ENCODE peak calls at places on chromosomes 7 and 10, in six cellular contexts. Z, W, C, E, N and K are unnamed samples.

GRCh38 chr10:13382759-13383753 is 35.0 kb upstream of the SEPHS1 start:
- DNase-seq in Z (peak; percentile 52), W (no peak), C (no peak), E (no peak), N (no peak), K (no peak)

GRCh38 chr7:76262683-76263402 is 39.6 kb upstream of the HSPB1 start:
- DNase-seq in Z (peak; percentile 69), W (no peak), C (peak; percentile 43), E (no peak), N (peak; percentile 85), K (peak; percentile 65)

GRCh38 chr10:87619705-87620104 is 40.0 kb upstream of the PAPSS2 start:
- DNase-seq in Z (peak; percentile 11), W (no peak), C (peak; percentile 34), E (no peak), N (no peak), K (no peak)

GRCh38 chr7:15399446-15399845 is 162.4 kb downstream of the AGMO start:
- DNase-seq in Z (no peak), W (no peak), C (no peak), E (no peak), N (no peak), K (no peak)

GRCh38 chr7:21911341-21911875 is 34.3 kb downstream of the CDCA7L start:
- DNase-seq in Z (no peak), W (no peak), C (peak; percentile 22), E (no peak), N (peak; percentile 97), K (no peak)

GRCh38 chr10:100338434-100339036 is 8.5 kb upstream of the SCD start:
- DNase-seq in Z (peak; percentile 63), W (peak; percentile 50), C (peak; percentile 60), E (peak; percentile 71), N (peak; percentile 79), K (peak; percentile 77)

GRCh38 chr10:104819731-104820130 is 178.6 kb downstream of the SORCS3 start:
- DNase-seq in Z (no peak), W (no peak), C (no peak), E (no peak), N (no peak), K (no peak)

GRCh38 chr7:47576031-47576908 is 5.6 kb downstream of the TNS3 start:
- DNase-seq in Z (peak; percentile 71), W (no peak), C (peak; percentile 61), E (peak; percentile 77), N (no peak), K (peak; percentile 22)

GRCh38 chr10:114379631-114380041 is 24.7 kb downstream of the AFAP1L2 start:
- DNase-seq in Z (no peak), W (no peak), C (peak; percentile 44), E (no peak), N (no peak), K (no peak)

GRCh38 chr10:133318494-133319127 is 9.9 kb downstream of the ZNF511 start:
- DNase-seq in Z (peak; percentile 54), W (peak; percentile 56), C (peak; percentile 45), E (peak; percentile 56), N (peak; percentile 85), K (peak; percentile 46)

GRCh38 chr7:111931016-111931517 is 275.1 kb downstream of the DOCK4 start:
- DNase-seq in Z (peak; percentile 34), W (no peak), C (peak; percentile 79), E (no peak), N (no peak), K (no peak)

GRCh38 chr7:924541-925231 is 29.8 kb downstream of the ADAP1 start:
- DNase-seq in Z (no peak), W (peak; percentile 86), C (no peak), E (no peak), N (no peak), K (peak; percentile 91)

DNA sequence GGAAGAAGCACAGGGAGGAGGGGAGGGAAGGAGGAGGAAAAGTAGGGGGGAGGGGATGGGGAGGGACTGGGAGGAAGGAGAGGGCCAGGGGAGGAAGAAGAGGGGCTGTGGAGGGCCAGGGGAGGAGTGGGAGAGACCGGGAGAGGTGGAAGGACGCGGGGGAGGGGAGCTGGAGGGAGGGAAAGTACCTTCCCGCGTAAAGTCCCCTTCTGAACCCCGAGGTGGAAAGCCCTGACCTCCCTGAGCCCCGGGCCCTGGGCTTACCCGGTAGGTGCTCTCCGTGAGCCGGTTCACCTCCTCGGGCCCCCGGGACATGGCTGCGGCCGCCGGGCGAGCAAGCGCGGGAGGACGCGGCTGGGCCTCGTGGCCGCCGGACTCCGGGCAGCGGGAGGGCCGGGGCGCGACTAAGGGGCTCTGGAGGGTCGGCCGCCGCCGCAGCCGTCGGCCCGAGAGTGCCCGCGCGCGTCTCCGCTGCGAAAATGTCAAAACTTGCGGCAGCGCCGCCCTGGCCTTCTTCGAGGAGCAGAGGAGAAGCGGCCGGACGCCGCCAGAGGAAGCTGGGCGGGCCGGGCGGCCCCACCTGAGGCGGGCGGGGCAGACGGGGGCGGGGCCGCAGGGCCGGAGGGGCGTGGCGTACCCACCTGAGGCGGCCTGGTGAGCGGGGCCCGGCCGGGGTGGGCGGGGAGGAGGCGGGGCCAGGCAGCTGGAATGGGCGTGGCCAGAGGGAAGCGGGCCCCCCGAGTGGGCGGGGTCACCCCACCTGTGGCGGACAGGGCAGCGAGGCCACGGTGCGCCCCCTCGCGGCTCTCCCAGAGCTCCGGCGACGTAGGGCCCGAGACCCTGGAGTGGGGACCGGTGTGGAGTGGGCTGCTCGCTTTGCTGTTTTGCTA is at the start of gene BAIAP2L1:
- DNase-seq in Z (peak; percentile 95), W (peak; percentile 91), C (peak; percentile 71), E (peak; percentile 75), N (peak; percentile 67), K (peak; percentile 95)
- TF ChIP-seq CTCF in Z (peak; percentile 51), W (peak; percentile 90), C (peak; percentile 71), E (peak; percentile 51), N (peak; percentile 68), K (peak; percentile 74)

DNA sequence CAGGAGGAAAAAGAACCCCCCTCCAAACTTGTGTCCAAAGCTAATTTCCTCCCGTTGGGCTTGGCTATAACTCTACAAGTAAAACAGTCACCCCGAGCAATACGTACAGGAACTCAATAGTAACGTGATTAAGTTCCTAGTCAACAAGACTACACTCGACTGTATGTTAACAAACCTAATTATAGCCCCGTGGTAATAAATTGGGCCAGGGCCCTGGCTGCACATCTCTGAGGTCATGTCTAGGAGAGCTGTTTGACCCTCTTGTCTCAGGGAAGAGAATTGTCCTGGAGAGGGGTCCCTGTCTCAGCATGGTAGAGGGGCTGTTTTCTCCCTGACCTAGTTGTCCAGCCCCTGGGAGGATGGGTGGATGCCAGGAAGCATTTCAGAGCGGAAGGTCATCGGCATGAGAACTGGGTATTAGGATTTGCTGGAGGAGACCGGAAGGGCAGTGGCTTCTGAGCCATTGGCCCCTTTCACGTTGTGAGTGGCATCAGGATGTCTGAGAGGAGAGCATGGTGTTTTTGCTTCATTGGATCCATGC is 60.2 kb upstream of the COMTD1 start:
- DNase-seq in Z (peak; percentile 64), W (no peak), C (no peak), E (no peak), N (no peak), K (no peak)
- H3K4me3 ChIP-seq in Z (no peak overlapping the region), W (no peak overlapping the region), C (no peak overlapping the region), E (peak overlapping the region; percentile 83), N (peak overlapping the region; percentile 49), K (no peak overlapping the region)

DNA sequence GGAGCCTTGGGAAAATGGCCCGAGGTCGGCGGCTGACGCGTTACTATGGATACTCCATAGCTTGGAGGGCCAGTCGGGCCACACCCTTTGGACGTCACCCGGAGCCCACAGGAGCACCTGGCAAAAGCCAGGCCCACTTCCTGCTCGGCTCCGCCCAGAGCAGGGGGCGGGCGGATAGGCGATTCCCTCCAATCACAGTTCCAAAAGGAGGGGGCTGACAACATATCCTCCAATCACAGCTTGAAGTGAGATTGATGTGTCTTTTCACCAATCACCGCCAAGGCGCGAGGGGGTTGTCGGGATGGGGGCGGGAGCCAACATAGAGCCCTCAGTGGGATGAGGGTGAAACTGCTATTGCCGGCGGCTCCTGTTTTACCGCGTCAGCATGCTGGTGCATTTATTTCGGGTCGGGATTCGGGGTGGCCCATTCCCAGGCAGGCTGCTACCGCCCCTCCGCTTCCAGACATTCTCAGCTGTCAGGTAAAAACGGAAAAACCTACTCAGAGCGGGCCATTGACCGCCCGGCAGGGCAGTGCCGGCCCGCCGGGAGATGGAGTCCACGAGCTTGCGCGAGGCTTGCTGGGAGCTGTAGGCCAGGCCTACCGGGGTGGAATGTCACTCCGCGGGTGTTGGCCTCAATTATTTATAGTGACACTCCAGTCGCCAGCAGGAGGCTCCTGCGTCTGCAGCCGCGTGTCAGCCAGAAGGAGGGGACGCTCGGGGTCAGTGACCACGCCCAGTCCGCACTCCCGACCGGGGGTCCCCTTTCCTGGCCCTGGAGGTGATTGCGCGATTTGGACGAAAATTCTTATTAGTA is at the start of gene ABCB8:
- DNase-seq in Z (peak; percentile 99), W (peak; percentile 98), C (peak; percentile 100), E (peak; percentile 96), N (peak; percentile 99), K (peak; percentile 99)
- TF ChIP-seq CTCF in Z (peak; percentile 37), W (peak; percentile 48), C (peak; percentile 40), E (peak; percentile 47), N (peak; percentile 43), K (peak; percentile 41)

GRCh38 chr7:143408686-143409551 is at the start of gene EPHA1:
- DNase-seq in Z (peak; percentile 92), W (no peak), C (no peak), E (no peak), N (no peak), K (no peak)
- H3K4me3 ChIP-seq in Z (peak within 1 kb of the TSS; percentile 86), W (no peak within 1 kb of the TSS), C (no peak within 1 kb of the TSS), E (no peak within 1 kb of the TSS), N (no peak within 1 kb of the TSS), K (no peak within 1 kb of the TSS)

GRCh38 chr10:121754667-121755066 is 156.4 kb upstream of the FGFR2 start:
- DNase-seq in Z (peak; percentile 11), W (no peak), C (no peak), E (no peak), N (no peak), K (peak; percentile 18)

GRCh38 chr10:121751191-121751760 is 153.0 kb upstream of the FGFR2 start:
- DNase-seq in Z (no peak), W (no peak), C (no peak), E (no peak), N (peak; percentile 43), K (no peak)

DNA sequence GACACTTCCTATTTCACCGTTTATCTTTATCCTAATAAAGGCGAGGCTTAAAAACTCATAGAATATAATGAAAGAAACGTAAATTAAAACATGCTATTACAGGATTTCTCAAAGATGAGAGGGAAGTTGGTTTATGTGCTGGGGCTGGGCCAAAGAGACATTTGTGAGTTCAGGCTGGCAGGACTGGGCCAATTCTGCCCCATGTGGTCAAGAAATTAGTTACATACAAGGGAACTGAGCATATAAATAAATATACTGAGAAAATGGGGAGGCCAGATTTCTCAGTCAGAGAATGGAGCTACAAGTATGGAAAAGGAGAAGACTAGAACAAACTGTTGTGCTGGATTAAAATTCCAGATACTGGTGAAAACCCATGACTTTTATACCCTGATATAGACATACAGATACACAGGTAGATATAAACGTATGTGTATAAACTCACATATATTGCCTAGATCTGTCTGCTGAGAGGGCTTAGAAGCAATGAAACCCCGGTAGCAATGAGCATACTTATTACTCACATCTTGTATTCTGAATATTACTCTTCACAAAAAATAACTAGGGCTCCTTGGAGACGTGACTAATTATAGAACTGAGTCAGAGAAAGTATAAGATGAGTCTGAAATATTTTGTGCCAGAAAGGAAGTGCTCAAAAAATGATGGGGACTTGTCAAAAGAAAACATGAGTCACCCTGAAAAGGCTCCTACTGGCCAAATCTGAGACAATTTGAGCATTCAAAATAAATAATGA is 155.7 kb upstream of the FGFR2 start:
- DNase-seq in Z (peak; percentile 92), W (peak; percentile 74), C (peak; percentile 84), E (no peak), N (peak; percentile 63), K (peak; percentile 76)
- TF ChIP-seq CTCF in Z (peak; percentile 35), W (peak; percentile 46), C (peak; percentile 31), E (peak; percentile 15), N (peak; percentile 36), K (peak; percentile 20)